ENCODE peak calls at places on chromosomes 3 and 15, in four cellular contexts. A is K562, D is HCT116, J is HepG2. E is an unnamed sample.

GRCh38 chr3:107798381-107798780 is 275.6 kb downstream of the BBX start:
- DNase-seq in A (no peak), D (no peak), J (no peak), E (no peak)

GRCh38 chr15:30859091-30859874 is 44.4 kb upstream of the FAN1 start:
- DNase-seq in J (peak), A (peak), D (peak), E (peak)

GRCh38 chr3:32384938-32385337 is 6.7 kb upstream of the CMTM7 start:
- DNase-seq in D (no peak), A (no peak), J (no peak), E (no peak)

GRCh38 chr3:30986551-30986950 is 92.1 kb upstream of the GADL1 start:
- DNase-seq in A (no peak), D (no peak), J (no peak), E (no peak)

GRCh38 chr3:21795152-21795837 is 44.3 kb upstream of the ZNF385D start:
- DNase-seq in A (no peak), J (no peak), D (no peak), E (no peak)

GRCh38 chr3:192062186-192062585 is 601.2 kb downstream of the PYDC2 start:
- DNase-seq in J (no peak), D (no peak), A (no peak), E (no peak)

GRCh38 chr3:133859381-133860245 is 36.1 kb downstream of the RAB6B start:
- DNase-seq in A (no peak), J (no peak), D (no peak), E (no peak)

GRCh38 chr15:72827216-72827615 is 43.7 kb upstream of the ADPGK start:
- DNase-seq in A (no peak), J (no peak), D (no peak), E (no peak)

GRCh38 chr15:92079047-92079446 is 225.5 kb downstream of the SLCO3A1 start:
- DNase-seq in A (peak), D (peak), J (peak), E (no peak)

GRCh38 chr3:88195951-88196434 is 46.2 kb downstream of the C3orf38 start:
- DNase-seq in D (no peak), J (no peak), A (peak), E (no peak)

GRCh38 chr3:196949750-196950149 is 7.4 kb upstream of the NCBP2 start:
- DNase-seq in A (no peak), D (no peak), J (no peak), E (no peak)

GRCh38 chr15:89828324-89829145 is 13.9 kb upstream of the ANPEP start:
- DNase-seq in A (peak), J (no peak), D (no peak), E (no peak)
- TF ChIP-seq TCF7L2 in A (no peak), J (no peak), D (no peak), E (no peak)

GRCh38 chr3:141465221-141465620 is 21.6 kb upstream of the RASA2 start:
- DNase-seq in D (no peak), A (no peak), J (no peak), E (no peak)
- TF ChIP-seq TCF7L2 in D (no peak), A (no peak), J (no peak), E (no peak)

GRCh38 chr3:177622520-177622919 is 425.2 kb upstream of the TBL1XR1 start:
- DNase-seq in J (no peak), A (no peak), D (no peak), E (no peak)
- TF ChIP-seq TCF7L2 in J (no peak), A (no peak), D (no peak), E (no peak)

GRCh38 chr3:123521179-123521969 is 63.5 kb downstream of the HACD2 start:
- DNase-seq in A (no peak), J (no peak), D (no peak), E (no peak)
- TF ChIP-seq TCF7L2 in A (no peak), J (no peak), D (no peak), E (no peak)

DNA sequence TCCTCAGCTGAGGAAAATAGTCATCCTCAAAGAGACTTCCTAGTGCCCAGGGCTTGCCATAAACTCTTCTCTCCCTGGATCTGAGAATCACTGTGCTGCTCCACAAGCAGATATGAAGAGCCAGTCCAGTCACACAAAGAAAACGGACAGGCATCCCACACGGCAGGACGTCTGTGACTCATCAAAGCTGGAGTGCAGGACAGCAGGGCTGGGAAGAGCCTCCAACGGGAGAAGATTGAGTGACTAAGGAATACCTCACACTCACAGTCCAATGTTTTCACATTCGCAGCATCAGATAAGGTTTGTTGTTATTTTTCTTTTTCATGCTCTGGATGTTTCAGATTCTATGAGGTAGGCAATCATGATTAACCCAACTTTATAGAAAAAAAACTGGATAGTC is 57.8 kb downstream of the NEK10 start:
- DNase-seq in A (no peak), J (peak), D (peak), E (peak)
- TF ChIP-seq TCF7L2 in A (no peak), J (no peak), D (no peak), E (no peak)

DNA sequence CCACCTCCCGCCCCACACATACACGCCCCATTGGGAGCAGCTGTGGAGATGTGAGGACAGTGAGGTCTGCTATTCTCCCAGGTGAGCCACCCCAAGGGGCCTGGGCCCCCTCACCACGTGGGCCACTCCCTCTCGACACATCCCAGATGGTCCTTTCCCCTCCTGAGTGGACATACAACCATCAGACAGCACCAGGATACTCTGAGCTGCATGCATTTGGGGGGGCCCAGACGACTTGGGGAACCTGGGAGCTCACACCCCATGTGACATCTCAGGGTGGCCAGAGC is 17.5 kb downstream of the FBLN2 start:
- DNase-seq in J (no peak), A (no peak), D (no peak), E (no peak)
- TF ChIP-seq TCF7L2 in J (no peak), A (no peak), D (no peak), E (no peak)

DNA sequence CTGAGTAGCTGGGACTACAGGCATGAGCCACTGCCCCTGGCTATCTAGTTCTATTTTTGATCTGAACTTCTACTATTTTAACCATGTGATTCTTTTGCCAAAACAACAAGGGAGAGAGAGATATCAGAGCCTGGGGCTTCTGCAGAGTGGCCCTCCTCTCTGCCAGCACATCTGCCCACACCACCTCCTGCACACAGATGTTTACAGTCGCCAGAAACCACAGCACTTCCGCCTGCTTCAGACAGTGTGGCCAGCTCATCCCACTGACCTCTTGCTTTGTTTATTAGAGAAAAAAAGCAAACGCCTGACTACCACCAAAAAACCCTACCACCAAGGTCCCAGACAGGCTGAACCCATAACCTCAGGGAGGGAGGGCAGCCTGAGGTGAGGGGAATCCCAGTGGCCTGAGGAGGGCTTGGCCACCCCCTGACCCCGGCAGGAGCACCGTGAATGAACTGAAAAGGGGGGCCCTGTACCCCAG is 85.9 kb upstream of the ABHD2 start:
- DNase-seq in D (no peak), A (peak), J (peak), E (no peak)
- TF ChIP-seq TCF7L2 in D (no peak), A (no peak), J (no peak), E (no peak)

E was measured in Panc1.